ENCODE peak calls at places on chromosomes 2 and 18, in seven cellular contexts. D, E, X, Y, L, J and Z are unnamed samples.

GRCh38 chr2:46812381-46813024 is 103.1 kb downstream of the MCFD2 start:
- DNase-seq in D (peak), E (no peak), X (no peak), Y (peak), L (no peak), J (no peak), Z (peak)

GRCh38 chr2:219460424-219460926 is 25.8 kb downstream of the SPEG start:
- DNase-seq in D (peak), E (peak), X (no peak), Y (no peak), L (no peak), J (no peak), Z (peak)

GRCh38 chr2:151688719-151689118 is 45.6 kb downstream of the NEB start:
- DNase-seq in D (no peak), E (no peak), X (no peak), Y (no peak), L (no peak), J (no peak), Z (no peak)

GRCh38 chr2:130836501-130837174 is at the start of gene ARHGEF4:
- DNase-seq in D (no peak), E (peak), X (peak), Y (peak), L (no peak), J (peak), Z (no peak)

GRCh38 chr2:25274868-25275574 is 66.7 kb downstream of the DNMT3A start:
- DNase-seq in D (no peak), E (no peak), X (peak), Y (peak), L (no peak), J (peak), Z (no peak)

GRCh38 chr18:56727399-56727798 is 76.2 kb downstream of the WDR7 start:
- DNase-seq in D (no peak), E (no peak), X (no peak), Y (no peak), L (no peak), J (no peak), Z (no peak)

GRCh38 chr2:215882689-215883088 is 130.7 kb downstream of the MREG start:
- DNase-seq in D (no peak), E (no peak), X (no peak), Y (no peak), L (no peak), J (no peak), Z (no peak)

GRCh38 chr18:4207383-4207782 is 247.7 kb downstream of the DLGAP1 start:
- DNase-seq in D (no peak), E (no peak), X (no peak), Y (no peak), L (no peak), J (no peak), Z (no peak)

GRCh38 chr18:6729247-6730091 is at the start of gene ARHGAP28:
- DNase-seq in D (peak), E (peak), X (peak), Y (peak), L (peak), J (peak), Z (no peak)

GRCh38 chr2:171180229-171180937 is 19.7 kb upstream of the TLK1 start:
- DNase-seq in D (no peak), E (no peak), X (peak), Y (no peak), L (no peak), J (peak), Z (no peak)

GRCh38 chr2:16293871-16294270 is 353.5 kb downstream of the MYCN start:
- DNase-seq in D (no peak), E (no peak), X (no peak), Y (no peak), L (no peak), J (no peak), Z (no peak)

GRCh38 chr2:88735133-88735532 is 43.7 kb downstream of the RPIA start:
- DNase-seq in D (peak), E (peak), X (no peak), Y (no peak), L (no peak), J (no peak), Z (no peak)

GRCh38 chr2:16112972-16113560 is 172.7 kb downstream of the MYCN start:
- DNase-seq in D (no peak), E (no peak), X (no peak), Y (no peak), L (no peak), J (no peak), Z (no peak)

GRCh38 chr18:60549338-60549960 is 176.9 kb upstream of the MC4R start:
- DNase-seq in D (peak), E (peak), X (peak), Y (peak), L (no peak), J (peak), Z (no peak)

GRCh38 chr2:81195774-81196382 is 891.3 kb upstream of the LRRTM1 start:
- DNase-seq in D (no peak), E (no peak), X (no peak), Y (no peak), L (no peak), J (no peak), Z (no peak)

GRCh38 chr2:221443631-221444030 is 128.5 kb downstream of the EPHA4 start:
- DNase-seq in D (peak), E (no peak), X (no peak), Y (no peak), L (no peak), J (no peak), Z (no peak)

GRCh38 chr2:221447310-221447709 is 124.8 kb downstream of the EPHA4 start:
- DNase-seq in D (peak), E (no peak), X (no peak), Y (no peak), L (no peak), J (no peak), Z (no peak)

GRCh38 chr2:221444106-221444505 is 128.0 kb downstream of the EPHA4 start:
- DNase-seq in D (peak), E (no peak), X (no peak), Y (peak), L (no peak), J (no peak), Z (peak)

GRCh38 chr2:221448086-221448856 is 123.8 kb downstream of the EPHA4 start:
- DNase-seq in D (no peak), E (no peak), X (no peak), Y (no peak), L (no peak), J (no peak), Z (no peak)

DNA sequence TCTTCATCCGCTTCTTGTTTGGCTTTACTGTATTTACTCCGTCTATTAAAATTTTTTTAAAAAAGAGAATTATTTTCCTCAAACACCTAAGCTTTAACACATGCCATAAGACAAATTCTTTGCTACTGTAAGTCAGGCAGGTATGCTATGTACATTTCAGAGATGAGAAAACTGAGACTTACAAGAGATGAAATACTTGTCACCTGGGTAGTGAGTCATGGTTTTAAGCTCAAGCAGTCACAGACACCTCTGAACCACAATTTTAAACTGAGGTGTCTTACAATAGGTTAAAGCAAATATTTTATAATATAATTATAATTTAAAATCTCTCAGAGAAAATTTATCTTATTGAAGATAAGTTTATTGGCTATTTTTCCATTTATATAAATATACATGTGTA is 126.0 kb downstream of the EPHA4 start:
- DNase-seq in D (no peak), E (no peak), X (no peak), Y (no peak), L (no peak), J (no peak), Z (no peak)
- TF ChIP-seq CTCF in D (no peak), E (no peak), X (no peak), Y (no peak), L (no peak), J (no peak), Z (no peak)

GRCh38 chr2:159936471-159936870 is 125.9 kb downstream of the PLA2R1 start:
- DNase-seq in D (no peak), E (no peak), X (no peak), Y (no peak), L (no peak), J (no peak), Z (no peak)
- TF ChIP-seq CTCF in D (no peak), E (no peak), X (no peak), Y (no peak), L (no peak), J (no peak), Z (no peak)

GRCh38 chr2:3805120-3805519 is 101.7 kb downstream of the DCDC2C start:
- DNase-seq in D (no peak), E (peak), X (no peak), Y (no peak), L (no peak), J (no peak), Z (no peak)
- TF ChIP-seq CTCF in D (peak), E (peak), X (peak), Y (no peak), L (no peak), J (peak), Z (no peak)

GRCh38 chr2:100320547-100321180 is 1.6 kb downstream of the LONRF2 start:
- DNase-seq in D (no peak), E (no peak), X (no peak), Y (no peak), L (no peak), J (no peak), Z (no peak)
- TF ChIP-seq CTCF in D (no peak), E (no peak), X (no peak), Y (no peak), L (no peak), J (no peak), Z (no peak)

DNA sequence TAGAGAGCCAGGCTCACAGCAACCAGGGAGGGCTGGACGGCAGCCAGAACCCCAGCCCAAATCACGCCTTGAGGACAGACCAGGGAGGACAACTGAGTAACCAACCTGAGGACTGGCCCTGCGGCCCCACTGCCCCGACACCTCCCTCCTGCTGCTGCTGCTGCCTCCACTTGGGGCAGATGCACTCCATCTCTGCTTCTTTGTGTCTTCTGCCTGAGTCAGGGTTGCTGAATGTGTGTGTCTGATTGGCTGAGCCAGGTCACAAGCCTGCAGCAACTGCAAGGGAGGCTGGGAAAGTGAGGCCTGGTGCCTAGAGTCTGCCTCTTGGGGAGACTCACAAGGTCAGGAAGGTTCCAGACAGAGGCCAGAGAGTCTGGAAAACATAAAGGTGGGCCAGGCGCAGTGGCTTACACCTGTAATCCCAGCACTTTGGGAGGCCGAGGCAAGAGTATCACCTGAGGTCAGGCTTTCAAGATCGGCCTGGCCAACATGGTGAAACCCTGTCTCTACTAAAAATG is 83.4 kb downstream of the ZFP36L2 start:
- DNase-seq in D (no peak), E (no peak), X (no peak), Y (peak), L (no peak), J (no peak), Z (no peak)
- TF ChIP-seq CTCF in D (no peak), E (no peak), X (no peak), Y (no peak), L (no peak), J (no peak), Z (no peak)

GRCh38 chr2:127935337-127935736 is 49.6 kb upstream of the AMMECR1L start:
- DNase-seq in D (no peak), E (no peak), X (no peak), Y (no peak), L (no peak), J (no peak), Z (no peak)
- TF ChIP-seq CTCF in D (no peak), E (no peak), X (no peak), Y (no peak), L (no peak), J (no peak), Z (no peak)

GRCh38 chr2:96760986-96761832 is 507 bp downstream of the CNNM4 start:
- DNase-seq in D (peak), E (no peak), X (no peak), Y (peak), L (no peak), J (no peak), Z (no peak)
- TF ChIP-seq CTCF in D (no peak), E (peak), X (peak), Y (peak), L (peak), J (peak), Z (peak)

GRCh38 chr18:13982136-13982535 is 66.8 kb upstream of the MC2R start:
- DNase-seq in D (no peak), E (no peak), X (no peak), Y (no peak), L (no peak), J (no peak), Z (no peak)
- TF ChIP-seq CTCF in D (no peak), E (no peak), X (no peak), Y (no peak), L (no peak), J (no peak), Z (no peak)

DNA sequence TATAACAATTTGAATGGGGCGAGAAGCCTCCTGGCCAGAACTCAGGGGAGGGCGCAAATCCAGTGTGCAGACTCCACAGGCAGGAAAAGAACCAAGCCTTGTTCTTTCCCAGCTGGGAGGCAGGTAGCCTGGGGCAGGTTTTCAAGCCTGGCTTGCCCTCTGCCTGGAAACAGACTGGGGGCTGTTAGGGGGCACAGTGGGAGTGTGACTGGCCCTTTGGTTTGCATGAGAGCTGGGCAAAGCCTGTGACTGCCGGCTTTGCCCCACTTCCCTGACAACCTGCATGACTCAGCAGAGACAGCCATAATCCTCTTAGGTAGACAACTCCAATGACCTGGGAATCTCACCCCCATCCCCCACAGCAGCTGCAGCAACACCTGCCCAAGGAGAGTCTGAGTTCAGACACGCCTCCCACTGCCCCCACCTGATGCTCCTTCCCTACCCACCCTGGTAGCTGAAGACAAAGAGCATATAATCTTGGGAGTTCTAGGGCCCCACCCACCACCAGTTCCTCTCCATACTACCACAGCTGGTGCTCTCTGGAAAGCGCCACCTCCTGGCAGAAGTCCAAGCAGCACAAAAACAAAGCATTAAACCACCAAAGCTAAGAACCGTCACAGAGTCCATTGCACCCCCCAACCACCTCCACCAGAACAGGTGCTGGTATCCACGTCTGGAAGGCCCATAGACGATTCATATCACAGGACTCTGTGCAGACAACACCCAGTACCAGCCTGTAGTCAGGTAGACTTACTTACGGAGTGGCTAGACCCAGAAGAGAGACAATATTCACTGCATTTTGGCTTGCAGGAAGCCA is 402.5 kb downstream of the STK39 start:
- DNase-seq in D (no peak), E (no peak), X (no peak), Y (peak), L (no peak), J (no peak), Z (no peak)
- TF ChIP-seq CTCF in D (no peak), E (peak), X (peak), Y (no peak), L (no peak), J (no peak), Z (no peak)

DNA sequence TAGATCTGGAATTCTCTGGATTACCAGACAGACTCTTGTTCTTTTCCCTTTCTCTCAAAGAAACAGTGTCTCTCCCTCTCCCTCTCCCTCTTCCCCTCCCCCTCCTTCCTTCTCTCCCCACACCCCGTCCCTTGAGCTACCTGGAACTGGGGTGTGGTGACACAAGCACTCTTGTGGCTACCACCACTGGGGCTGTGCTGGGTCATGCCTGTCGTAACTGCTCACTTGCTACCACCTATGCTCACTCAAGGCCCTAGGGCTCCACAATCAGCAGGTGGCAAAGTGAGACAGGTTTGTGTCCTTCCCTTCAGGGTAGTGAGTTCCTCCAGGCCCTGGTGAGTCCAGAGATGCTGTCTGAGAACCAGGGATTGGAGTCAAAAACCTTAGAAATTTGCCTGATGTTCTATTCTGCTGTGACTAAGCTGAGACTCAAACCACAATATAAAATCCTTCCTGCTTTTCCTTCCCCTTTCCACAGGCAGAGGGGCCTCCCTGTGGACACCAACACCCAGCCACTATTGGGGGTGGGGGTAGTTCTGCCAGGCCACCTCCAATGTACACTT is 70.8 kb downstream of the OXER1 start:
- DNase-seq in D (no peak), E (no peak), X (no peak), Y (no peak), L (no peak), J (no peak), Z (no peak)
- TF ChIP-seq CTCF in D (no peak), E (no peak), X (no peak), Y (no peak), L (no peak), J (no peak), Z (no peak)